ENCODE peak calls at places on chromosomes 3 and 15, in eight cellular contexts. One of them, this sample, is unnamed.

GRCh38 chr3:27279153-27279552 is 90.0 kb downstream of the NEK10 start:
- DNase-seq in brain microvascular endothelial cell: peak; percentile 5
- DNase-seq in lower lobe of right lung: no peak
- DNase-seq in AG04450: no peak
- DNase-seq in epithelial cell of esophagus: peak; percentile 9
- DNase-seq in body of pancreas: peak; percentile 27
- DNase-seq in mucosa of descending colon: no peak
- DNase-seq in foreskin fibroblast: peak; percentile 21
- DNase-seq in this sample: no peak

GRCh38 chr3:72694398-72694797 is 153.8 kb downstream of the SHQ1 start:
- DNase-seq in brain microvascular endothelial cell: peak; percentile 33
- DNase-seq in lower lobe of right lung: no peak
- DNase-seq in AG04450: no peak
- DNase-seq in epithelial cell of esophagus: no peak
- DNase-seq in body of pancreas: no peak
- DNase-seq in mucosa of descending colon: no peak
- DNase-seq in foreskin fibroblast: peak; percentile 32
- DNase-seq in this sample: peak; percentile 37

GRCh38 chr15:43440721-43441281 is 52.2 kb downstream of the TP53BP1 start:
- DNase-seq in brain microvascular endothelial cell: peak; percentile 93
- DNase-seq in lower lobe of right lung: no peak
- DNase-seq in AG04450: peak; percentile 93
- DNase-seq in epithelial cell of esophagus: peak; percentile 98
- DNase-seq in body of pancreas: peak; percentile 64
- DNase-seq in mucosa of descending colon: no peak
- DNase-seq in foreskin fibroblast: peak; percentile 97
- DNase-seq in this sample: peak; percentile 95

GRCh38 chr3:196336319-196337145 is 1.7 kb downstream of the TM4SF19 start:
- DNase-seq in brain microvascular endothelial cell: no peak
- DNase-seq in lower lobe of right lung: no peak
- DNase-seq in AG04450: no peak
- DNase-seq in epithelial cell of esophagus: peak; percentile 42
- DNase-seq in body of pancreas: peak; percentile 83
- DNase-seq in mucosa of descending colon: peak; percentile 7
- DNase-seq in foreskin fibroblast: no peak
- DNase-seq in this sample: no peak

GRCh38 chr3:41202834-41203345 is 3.6 kb downstream of the CTNNB1 start:
- DNase-seq in brain microvascular endothelial cell: peak; percentile 66
- DNase-seq in lower lobe of right lung: no peak
- DNase-seq in AG04450: no peak
- DNase-seq in epithelial cell of esophagus: peak; percentile 78
- DNase-seq in body of pancreas: peak; percentile 25
- DNase-seq in mucosa of descending colon: no peak
- DNase-seq in foreskin fibroblast: peak; percentile 71
- DNase-seq in this sample: no peak

GRCh38 chr15:74402873-74403589 is 30.7 kb downstream of the SEMA7A start:
- DNase-seq in brain microvascular endothelial cell: no peak
- DNase-seq in lower lobe of right lung: peak; percentile 62
- DNase-seq in AG04450: no peak
- DNase-seq in epithelial cell of esophagus: no peak
- DNase-seq in body of pancreas: peak; percentile 26
- DNase-seq in mucosa of descending colon: peak; percentile 84
- DNase-seq in foreskin fibroblast: no peak
- DNase-seq in this sample: no peak

GRCh38 chr3:36893137-36893557 is 51.7 kb downstream of the TRANK1 start:
- DNase-seq in brain microvascular endothelial cell: peak; percentile 81
- DNase-seq in lower lobe of right lung: no peak
- DNase-seq in AG04450: no peak
- DNase-seq in epithelial cell of esophagus: peak; percentile 67
- DNase-seq in body of pancreas: peak; percentile 65
- DNase-seq in mucosa of descending colon: no peak
- DNase-seq in foreskin fibroblast: peak; percentile 40
- DNase-seq in this sample: peak; percentile 47

GRCh38 chr3:130991126-130991525 is 35.5 kb downstream of the ASTE1 start:
- DNase-seq in brain microvascular endothelial cell: no peak
- DNase-seq in lower lobe of right lung: no peak
- DNase-seq in AG04450: no peak
- DNase-seq in epithelial cell of esophagus: no peak
- DNase-seq in body of pancreas: no peak
- DNase-seq in mucosa of descending colon: no peak
- DNase-seq in foreskin fibroblast: no peak
- DNase-seq in this sample: no peak

GRCh38 chr3:48684480-48685143 is 1.1 kb downstream of the NCKIPSD start:
- DNase-seq in brain microvascular endothelial cell: no peak
- DNase-seq in lower lobe of right lung: peak; percentile 73
- DNase-seq in AG04450: no peak
- DNase-seq in epithelial cell of esophagus: no peak
- DNase-seq in body of pancreas: peak; percentile 49
- DNase-seq in mucosa of descending colon: no peak
- DNase-seq in foreskin fibroblast: peak; percentile 66
- DNase-seq in this sample: no peak

GRCh38 chr3:142844339-142844977 is 44.4 kb downstream of the PCOLCE2 start:
- DNase-seq in brain microvascular endothelial cell: no peak
- DNase-seq in lower lobe of right lung: no peak
- DNase-seq in AG04450: no peak
- DNase-seq in epithelial cell of esophagus: peak; percentile 81
- DNase-seq in body of pancreas: no peak
- DNase-seq in mucosa of descending colon: no peak
- DNase-seq in foreskin fibroblast: peak; percentile 57
- DNase-seq in this sample: peak; percentile 28

GRCh38 chr3:101518421-101518871 is 5.4 kb upstream of the SENP7 start:
- DNase-seq in brain microvascular endothelial cell: no peak
- DNase-seq in lower lobe of right lung: no peak
- DNase-seq in AG04450: no peak
- DNase-seq in epithelial cell of esophagus: peak; percentile 95
- DNase-seq in body of pancreas: no peak
- DNase-seq in mucosa of descending colon: no peak
- DNase-seq in foreskin fibroblast: peak; percentile 11
- DNase-seq in this sample: no peak

GRCh38 chr3:52385157-52385556 is 59.7 kb downstream of the SEMA3G start:
- DNase-seq in brain microvascular endothelial cell: peak; percentile 21
- DNase-seq in lower lobe of right lung: no peak
- DNase-seq in AG04450: no peak
- DNase-seq in epithelial cell of esophagus: peak; percentile 63
- DNase-seq in body of pancreas: no peak
- DNase-seq in mucosa of descending colon: no peak
- DNase-seq in foreskin fibroblast: peak; percentile 59
- DNase-seq in this sample: no peak

GRCh38 chr3:53796161-53796560 is 50.1 kb downstream of the CHDH start:
- DNase-seq in brain microvascular endothelial cell: no peak
- DNase-seq in lower lobe of right lung: no peak
- DNase-seq in AG04450: no peak
- DNase-seq in epithelial cell of esophagus: peak; percentile 9
- DNase-seq in body of pancreas: peak; percentile 32
- DNase-seq in mucosa of descending colon: no peak
- DNase-seq in foreskin fibroblast: no peak
- DNase-seq in this sample: no peak

GRCh38 chr3:150411971-150412370 is 3.9 kb downstream of the TSC22D2 start:
- DNase-seq in brain microvascular endothelial cell: no peak
- DNase-seq in lower lobe of right lung: no peak
- DNase-seq in AG04450: no peak
- DNase-seq in epithelial cell of esophagus: no peak
- DNase-seq in body of pancreas: no peak
- DNase-seq in mucosa of descending colon: no peak
- DNase-seq in foreskin fibroblast: peak; percentile 48
- DNase-seq in this sample: no peak

GRCh38 chr15:55879181-55879580 is 114.2 kb downstream of the NEDD4 start:
- DNase-seq in brain microvascular endothelial cell: no peak
- DNase-seq in lower lobe of right lung: no peak
- DNase-seq in AG04450: no peak
- DNase-seq in epithelial cell of esophagus: no peak
- DNase-seq in body of pancreas: no peak
- DNase-seq in mucosa of descending colon: no peak
- DNase-seq in foreskin fibroblast: peak; percentile 15
- DNase-seq in this sample: no peak

GRCh38 chr3:183033746-183034145 is 53.4 kb upstream of the DCUN1D1 start:
- DNase-seq in brain microvascular endothelial cell: no peak
- DNase-seq in lower lobe of right lung: no peak
- DNase-seq in AG04450: no peak
- DNase-seq in epithelial cell of esophagus: no peak
- DNase-seq in body of pancreas: no peak
- DNase-seq in mucosa of descending colon: no peak
- DNase-seq in foreskin fibroblast: peak; percentile 8
- DNase-seq in this sample: no peak

GRCh38 chr3:131543714-131544113 is 40.9 kb upstream of the MRPL3 start:
- DNase-seq in brain microvascular endothelial cell: peak; percentile 28
- DNase-seq in lower lobe of right lung: no peak
- DNase-seq in AG04450: peak; percentile 44
- DNase-seq in epithelial cell of esophagus: peak; percentile 71
- DNase-seq in body of pancreas: peak; percentile 89
- DNase-seq in mucosa of descending colon: no peak
- DNase-seq in foreskin fibroblast: peak; percentile 98
- DNase-seq in this sample: peak; percentile 64

GRCh38 chr3:15356186-15356585 is 23.8 kb upstream of the SH3BP5 start:
- DNase-seq in brain microvascular endothelial cell: peak; percentile 13
- DNase-seq in lower lobe of right lung: no peak
- DNase-seq in AG04450: no peak
- DNase-seq in epithelial cell of esophagus: no peak
- DNase-seq in body of pancreas: no peak
- DNase-seq in mucosa of descending colon: no peak
- DNase-seq in foreskin fibroblast: peak; percentile 41
- DNase-seq in this sample: no peak

GRCh38 chr3:177982034-177982433 is 554.2 kb upstream of the KCNMB2 start:
- DNase-seq in brain microvascular endothelial cell: no peak
- DNase-seq in lower lobe of right lung: no peak
- DNase-seq in AG04450: no peak
- DNase-seq in epithelial cell of esophagus: no peak
- DNase-seq in body of pancreas: no peak
- DNase-seq in mucosa of descending colon: no peak
- DNase-seq in foreskin fibroblast: peak; percentile 40
- DNase-seq in this sample: no peak

GRCh38 chr3:7978104-7978457 is 523.5 kb upstream of the LMCD1 start:
- DNase-seq in brain microvascular endothelial cell: no peak
- DNase-seq in lower lobe of right lung: no peak
- DNase-seq in AG04450: no peak
- DNase-seq in epithelial cell of esophagus: peak; percentile 18
- DNase-seq in body of pancreas: no peak
- DNase-seq in mucosa of descending colon: no peak
- DNase-seq in foreskin fibroblast: no peak
- DNase-seq in this sample: no peak
- H3K4me3 ChIP-seq in brain microvascular endothelial cell: peak overlapping the region; percentile 33
- H3K4me3 ChIP-seq in lower lobe of right lung: no peak overlapping the region
- H3K4me3 ChIP-seq in AG04450: no peak overlapping the region
- H3K4me3 ChIP-seq in epithelial cell of esophagus: no peak overlapping the region
- H3K4me3 ChIP-seq in body of pancreas: no peak overlapping the region
- H3K4me3 ChIP-seq in mucosa of descending colon: no peak overlapping the region
- H3K4me3 ChIP-seq in foreskin fibroblast: no peak overlapping the region
- H3K4me3 ChIP-seq in this sample: no peak overlapping the region

DNA sequence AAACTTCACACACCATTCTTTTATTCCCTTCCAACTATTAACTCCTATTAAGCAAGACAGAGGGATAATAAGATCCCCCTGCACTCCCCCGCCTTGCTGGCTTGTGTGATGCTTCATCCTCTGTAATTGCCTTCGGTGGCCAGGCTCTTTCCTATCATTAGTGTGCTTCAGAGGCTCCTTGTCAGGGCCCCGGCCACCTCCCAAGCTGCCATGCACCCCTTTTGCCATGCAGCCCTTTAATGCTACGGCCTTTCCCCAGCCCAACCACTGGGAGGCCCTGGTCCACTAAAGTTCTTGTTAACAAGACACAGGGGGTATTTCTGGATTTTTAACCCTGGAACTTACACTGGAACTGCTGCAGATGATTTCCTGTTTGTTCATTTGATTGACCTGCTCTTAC is 175.9 kb upstream of the TOPAZ1 start:
- DNase-seq in brain microvascular endothelial cell: no peak
- DNase-seq in lower lobe of right lung: no peak
- DNase-seq in AG04450: no peak
- DNase-seq in epithelial cell of esophagus: no peak
- DNase-seq in body of pancreas: no peak
- DNase-seq in mucosa of descending colon: no peak
- DNase-seq in foreskin fibroblast: no peak
- DNase-seq in this sample: no peak
- TF ChIP-seq CTCF in brain microvascular endothelial cell: peak; percentile 31
- TF ChIP-seq CTCF in lower lobe of right lung: no peak
- TF ChIP-seq CTCF in AG04450: no peak
- TF ChIP-seq CTCF in epithelial cell of esophagus: peak; percentile 4
- TF ChIP-seq CTCF in body of pancreas: no peak
- TF ChIP-seq CTCF in mucosa of descending colon: no peak
- TF ChIP-seq CTCF in foreskin fibroblast: no peak
- TF ChIP-seq CTCF in this sample: no peak

DNA sequence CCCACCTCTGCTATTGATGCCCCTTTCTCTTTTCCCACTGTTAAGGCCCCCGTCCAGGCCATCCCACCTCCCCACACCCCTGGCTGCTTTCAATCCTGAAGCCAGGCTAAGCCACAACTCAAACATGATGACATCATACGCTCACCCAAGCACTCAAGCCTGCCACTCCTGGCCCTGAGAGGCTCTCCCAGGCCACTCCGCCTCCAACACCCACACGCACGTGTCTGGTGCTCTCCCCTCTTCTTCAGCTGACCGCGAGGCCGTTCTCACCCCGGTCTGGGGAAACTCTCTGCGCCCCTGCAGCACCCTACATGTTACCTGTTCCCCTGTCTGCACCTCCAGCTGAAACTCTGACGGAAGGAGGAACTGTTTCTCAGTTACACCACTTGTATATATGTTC is 6.2 kb downstream of the ZXDC start:
- DNase-seq in brain microvascular endothelial cell: no peak
- DNase-seq in lower lobe of right lung: peak; percentile 71
- DNase-seq in AG04450: no peak
- DNase-seq in epithelial cell of esophagus: no peak
- DNase-seq in body of pancreas: no peak
- DNase-seq in mucosa of descending colon: no peak
- DNase-seq in foreskin fibroblast: no peak
- DNase-seq in this sample: no peak
- H3K4me3 ChIP-seq in brain microvascular endothelial cell: no peak overlapping the region
- H3K4me3 ChIP-seq in lower lobe of right lung: no peak overlapping the region
- H3K4me3 ChIP-seq in AG04450: no peak overlapping the region
- H3K4me3 ChIP-seq in epithelial cell of esophagus: no peak overlapping the region
- H3K4me3 ChIP-seq in body of pancreas: no peak overlapping the region
- H3K4me3 ChIP-seq in mucosa of descending colon: no peak overlapping the region
- H3K4me3 ChIP-seq in foreskin fibroblast: no peak overlapping the region
- H3K4me3 ChIP-seq in this sample: no peak overlapping the region

GRCh38 chr15:71195242-71195641 is 80.0 kb downstream of the THSD4 start:
- DNase-seq in brain microvascular endothelial cell: no peak
- DNase-seq in lower lobe of right lung: no peak
- DNase-seq in AG04450: no peak
- DNase-seq in epithelial cell of esophagus: peak; percentile 37
- DNase-seq in body of pancreas: no peak
- DNase-seq in mucosa of descending colon: no peak
- DNase-seq in foreskin fibroblast: no peak
- DNase-seq in this sample: no peak
- TF ChIP-seq CTCF in brain microvascular endothelial cell: peak; percentile 49
- TF ChIP-seq CTCF in lower lobe of right lung: no peak
- TF ChIP-seq CTCF in AG04450: no peak
- TF ChIP-seq CTCF in epithelial cell of esophagus: peak; percentile 52
- TF ChIP-seq CTCF in body of pancreas: no peak
- TF ChIP-seq CTCF in mucosa of descending colon: no peak
- TF ChIP-seq CTCF in foreskin fibroblast: peak; percentile 29
- TF ChIP-seq CTCF in this sample: peak; percentile 36

DNA sequence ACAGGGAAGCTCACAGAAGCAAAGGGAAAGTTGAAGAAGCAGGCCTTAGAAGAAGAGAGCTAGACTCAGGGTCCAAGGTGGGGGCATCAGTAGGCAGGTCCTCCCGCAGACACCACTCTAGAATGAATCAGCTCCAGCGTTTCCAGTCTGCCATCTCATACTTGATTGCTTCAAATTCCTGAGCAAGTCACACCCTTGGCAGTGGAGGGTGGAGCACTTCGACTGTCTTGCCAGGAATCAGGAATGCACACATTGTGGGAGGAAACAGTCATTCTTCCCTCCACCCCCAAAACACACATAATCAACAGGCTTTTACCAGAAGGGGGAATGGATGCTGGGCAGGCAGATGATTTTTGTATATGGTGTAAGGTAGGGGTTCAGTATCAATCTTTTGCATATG is 78.5 kb downstream of the CHCHD6 start:
- DNase-seq in brain microvascular endothelial cell: peak; percentile 63
- DNase-seq in lower lobe of right lung: no peak
- DNase-seq in AG04450: peak; percentile 48
- DNase-seq in epithelial cell of esophagus: peak; percentile 98
- DNase-seq in body of pancreas: peak; percentile 12
- DNase-seq in mucosa of descending colon: no peak
- DNase-seq in foreskin fibroblast: peak; percentile 95
- DNase-seq in this sample: peak; percentile 90
- H3K4me3 ChIP-seq in brain microvascular endothelial cell: no peak overlapping the region
- H3K4me3 ChIP-seq in lower lobe of right lung: no peak overlapping the region
- H3K4me3 ChIP-seq in AG04450: no peak overlapping the region
- H3K4me3 ChIP-seq in epithelial cell of esophagus: no peak overlapping the region
- H3K4me3 ChIP-seq in body of pancreas: no peak overlapping the region
- H3K4me3 ChIP-seq in mucosa of descending colon: no peak overlapping the region
- H3K4me3 ChIP-seq in foreskin fibroblast: peak overlapping the region; percentile 6
- H3K4me3 ChIP-seq in this sample: no peak overlapping the region